ENCODE peak calls at places on chromosomes 4 and X, in four cellular contexts. E is BJ; W is mesenteric fat pad; K is stimulated activated CD4-positive, alpha-beta T cell treated with anti-CD3 and anti-CD28 coated beads, Interleukin-1b, Interleukin-23, amount 100 ng/mL, for 1 hour. D is an unnamed sample.

GRCh38 chr4:101282076-101282844 is 65.1 kb downstream of the PPP3CA start:
- DNase-seq in E (no peak), W (no peak), K (no peak), D (no peak)

GRCh38 chrX:78652971-78653822 is 5.9 kb downstream of the RTL3 start:
- DNase-seq in E (peak), W (no peak), K (no peak), D (no peak)

GRCh38 chr4:69321153-69321729 is 41.0 kb downstream of the UGT2B28 start:
- DNase-seq in E (no peak), W (no peak), K (no peak), D (no peak)

GRCh38 chrX:107775000-107775733 is 420 bp downstream of the TSC22D3 start:
- DNase-seq in E (no peak), W (no peak), K (no peak), D (no peak)

GRCh38 chrX:115562492-115562872 is 1.5 kb downstream of the PLS3 start:
- DNase-seq in E (no peak), W (no peak), K (no peak), D (no peak)

GRCh38 chrX:111511477-111511876 is at the start of gene SERTM2:
- DNase-seq in E (no peak), W (no peak), K (no peak), D (no peak)

GRCh38 chr4:5429747-5430146 is 278.6 kb downstream of the EVC2 start:
- DNase-seq in E (no peak), W (no peak), K (no peak), D (no peak)

GRCh38 chr4:117771647-117772337 is 262.5 kb upstream of the NDST3 start:
- DNase-seq in E (no peak), W (no peak), K (no peak), D (no peak)

GRCh38 chrX:122641136-122641535 is 542.9 kb upstream of the GRIA3 start:
- DNase-seq in E (no peak), W (no peak), K (no peak), D (no peak)

GRCh38 chr4:73620115-73620792 is at the start of gene RASSF6:
- DNase-seq in E (no peak), W (peak), K (no peak), D (no peak)

GRCh38 chr4:129972257-129972656 is 876.3 kb downstream of the C4orf33 start:
- DNase-seq in E (no peak), W (no peak), K (no peak), D (no peak)

GRCh38 chr4:15042529-15043167 is 40.4 kb downstream of the CPEB2 start:
- DNase-seq in E (no peak), W (no peak), K (no peak), D (no peak)

GRCh38 chrX:48498374-48498809 is 10.4 kb upstream of the PORCN start:
- DNase-seq in E (no peak), W (no peak), K (no peak), D (no peak)

GRCh38 chr4:14334166-14334565 is 668.1 kb upstream of the CPEB2 start:
- DNase-seq in E (no peak), W (no peak), K (no peak), D (no peak)

GRCh38 chr4:40414673-40415072 is 79.5 kb downstream of the CHRNA9 start:
- DNase-seq in E (no peak), W (no peak), K (no peak), D (no peak)

GRCh38 chr4:28014469-28014868 is 1153.8 kb downstream of the STIM2 start:
- DNase-seq in E (no peak), W (no peak), K (no peak), D (no peak)

GRCh38 chr4:31366041-31366440 is 645.9 kb downstream of the PCDH7 start:
- DNase-seq in E (peak), W (no peak), K (no peak), D (no peak)

GRCh38 chr4:74545488-74545887 is 100.6 kb downstream of the AREG start:
- DNase-seq in E (no peak), W (no peak), K (no peak), D (no peak)

GRCh38 chr4:40134206-40134917 is 62.5 kb upstream of the RHOH start:
- DNase-seq in E (no peak), W (no peak), K (no peak), D (no peak)

GRCh38 chr4:6233943-6234342 is 33.6 kb upstream of the JAKMIP1 start:
- DNase-seq in E (no peak), W (no peak), K (no peak), D (no peak)

GRCh38 chrX:95728446-95728845 is 956.2 kb upstream of the DIAPH2 start:
- DNase-seq in E (no peak), W (no peak), K (no peak), D (no peak)

GRCh38 chr4:67465763-67466052 is 79.6 kb downstream of the CENPC start:
- DNase-seq in E (no peak), W (no peak), K (no peak), D (no peak)

GRCh38 chrX:153609917-153610833 is 11.2 kb upstream of the CCNQ start:
- DNase-seq in E (no peak), W (no peak), K (peak), D (no peak)

D was measured in cortex of kidney.